ENCODE peak calls at places on chromosomes 3 and 15, in ten cellular contexts. E is sigmoid colon, M is HepG2, V is left ventricle myocardium inferior, Y is adrenal gland, W is fibroblast of lung, A is brain microvascular endothelial cell, P is K562, X is SK-N-SH, H is body of pancreas. T is an unnamed sample.

GRCh38 chr3:149313542-149313941 is 19.9 kb downstream of the TM4SF18 start:
- DNase-seq in A (no peak), W (no peak), H (no peak), V (no peak), X (no peak), M (no peak), P (no peak), E (no peak), Y (no peak), T (no peak)

GRCh38 chr3:16884748-16885587 is at the start of gene PLCL2:
- DNase-seq in W (peak; percentile 35), X (peak; percentile 88), Y (peak; percentile 59), A (no peak), V (peak; percentile 54), P (peak; percentile 56), M (no peak), H (peak; percentile 60), E (peak; percentile 74), T (peak; percentile 63)

GRCh38 chr15:63364293-63365003 is 17.2 kb downstream of the CA12 start:
- DNase-seq in A (no peak), W (peak; percentile 20), P (no peak), M (no peak), Y (no peak), X (no peak), V (no peak), H (no peak), E (no peak), T (no peak)

GRCh38 chr3:127970966-127971592 is 56.0 kb downstream of the KBTBD12 start:
- DNase-seq in A (peak; percentile 31), Y (peak; percentile 51), W (peak; percentile 44), X (peak; percentile 51), E (no peak), M (peak; percentile 34), H (peak; percentile 15), P (no peak), V (no peak), T (peak; percentile 55)

GRCh38 chr15:79412429-79412828 is 19.7 kb upstream of the MINAR1 start:
- DNase-seq in M (no peak), V (no peak), H (no peak), Y (no peak), P (no peak), E (no peak), A (no peak), W (no peak), X (no peak), T (no peak)

GRCh38 chr3:182081096-182081495 is 369.4 kb downstream of the SOX2 start:
- DNase-seq in A (no peak), M (no peak), P (no peak), X (no peak), V (no peak), W (no peak), Y (no peak), H (no peak), E (no peak), T (no peak)

GRCh38 chr15:64717735-64718495 is 57.5 kb downstream of the RBPMS2 start:
- DNase-seq in Y (no peak), X (no peak), A (no peak), E (no peak), H (no peak), W (no peak), V (no peak), P (no peak), M (no peak), T (no peak)

GRCh38 chr3:33032937-33033336 is 64.0 kb downstream of the GLB1 start:
- DNase-seq in V (no peak), X (no peak), E (no peak), A (no peak), P (no peak), H (no peak), Y (no peak), W (no peak), M (no peak), T (no peak)

GRCh38 chr3:180804871-180805430 is 107.5 kb upstream of the FXR1 start:
- DNase-seq in P (no peak), V (no peak), M (peak; percentile 29), W (peak; percentile 67), Y (no peak), H (no peak), A (peak; percentile 37), X (no peak), E (no peak), T (peak; percentile 53)

GRCh38 chr3:142987707-142988106 is 13.7 kb upstream of the U2SURP start:
- DNase-seq in A (peak; percentile 82), M (no peak), E (no peak), H (no peak), X (no peak), Y (no peak), P (no peak), V (peak; percentile 22), W (peak; percentile 36), T (peak; percentile 46)

GRCh38 chr3:171113716-171114115 is 87.2 kb upstream of the SLC2A2 start:
- DNase-seq in M (peak; percentile 30), H (no peak), A (no peak), X (peak; percentile 22), V (no peak), Y (no peak), P (no peak), E (no peak), W (no peak), T (peak; percentile 10)

GRCh38 chr15:74768771-74769342 is 13.0 kb upstream of the CSK start:
- DNase-seq in V (peak; percentile 50), A (peak; percentile 40), M (peak; percentile 55), P (peak; percentile 75), W (peak; percentile 29), X (peak; percentile 84), H (peak; percentile 74), E (no peak), Y (peak; percentile 52), T (peak; percentile 71)

GRCh38 chr15:75202251-75203016 is 752 bp downstream of the C15orf39 start:
- DNase-seq in V (peak; percentile 82), P (peak; percentile 67), Y (peak; percentile 84), W (peak; percentile 61), M (peak; percentile 38), X (peak; percentile 81), E (peak; percentile 91), A (peak; percentile 48), H (peak; percentile 86), T (peak; percentile 64)

GRCh38 chr15:31357148-31357547 is 30.5 kb downstream of the KLF13 start:
- DNase-seq in W (no peak), M (no peak), A (no peak), H (no peak), X (no peak), P (no peak), Y (no peak), E (no peak), V (no peak), T (no peak)
- H3K27ac ChIP-seq in W (no peak overlapping the region), M (no peak overlapping the region), A (no peak overlapping the region), H (peak overlapping the region; percentile 1), X (no peak overlapping the region), P (no peak overlapping the region), Y (no peak overlapping the region), E (no peak overlapping the region), V (peak overlapping the region; percentile 100), T (no peak overlapping the region)

GRCh38 chr3:123584988-123585937 is at the start of gene HACD2:
- DNase-seq in V (peak; percentile 96), P (peak; percentile 88), H (peak; percentile 98), W (peak; percentile 96), M (peak; percentile 94), X (peak; percentile 96), E (peak; percentile 98), A (peak; percentile 97), Y (peak; percentile 96), T (peak; percentile 97)

GRCh38 chr3:123586131-123586530 is 1.3 kb upstream of the HACD2 start:
- DNase-seq in H (peak; percentile 54), A (peak; percentile 61), P (peak; percentile 9), E (no peak), X (peak; percentile 42), V (no peak), M (peak; percentile 72), W (peak; percentile 67), Y (peak; percentile 25), T (peak; percentile 90)

GRCh38 chr3:123583563-123583962 is 1.3 kb downstream of the HACD2 start:
- DNase-seq in X (no peak), E (no peak), V (no peak), A (no peak), M (no peak), Y (no peak), W (no peak), P (no peak), H (no peak), T (no peak)

GRCh38 chr3:123582315-123582714 is 2.5 kb downstream of the HACD2 start:
- DNase-seq in W (no peak), H (no peak), P (no peak), E (no peak), X (no peak), M (no peak), Y (peak; percentile 23), A (no peak), V (no peak), T (no peak)

DNA sequence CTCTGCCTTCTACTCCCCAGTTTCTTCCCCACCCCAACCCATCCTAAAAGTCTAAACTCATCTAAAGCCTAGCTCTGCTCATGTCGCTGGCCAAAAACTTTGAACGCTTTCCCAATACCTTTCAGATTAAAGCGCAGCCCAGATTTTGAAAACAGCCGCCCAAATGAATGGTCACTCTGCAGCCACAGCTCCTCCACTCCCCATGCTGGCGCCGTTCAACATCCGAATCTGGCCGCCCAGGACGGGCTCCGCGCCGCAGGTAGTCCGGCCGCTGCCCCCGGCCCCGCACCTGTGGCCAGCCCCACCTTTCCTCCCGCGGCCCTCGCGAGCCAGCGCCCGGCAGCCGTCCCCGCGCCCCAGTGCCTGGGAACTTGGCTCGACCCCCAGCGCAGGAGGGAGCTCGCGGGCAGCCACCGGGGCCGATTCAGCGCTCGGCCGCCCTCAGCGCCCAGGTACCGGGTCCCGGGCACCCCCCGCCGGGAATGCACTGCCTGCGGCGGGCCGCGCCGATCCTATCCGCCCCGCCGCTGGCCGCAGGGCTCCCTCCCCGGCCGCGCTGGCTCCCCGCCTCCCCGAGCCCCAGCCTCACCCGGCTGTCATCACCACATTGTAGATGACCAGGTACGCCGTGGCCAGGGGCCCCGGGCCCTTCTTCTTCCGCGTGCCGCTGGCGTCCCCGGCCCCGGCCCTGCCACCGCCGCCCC is 417 bp downstream of the HACD2 start:
- DNase-seq in P (peak; percentile 62), X (peak; percentile 79), M (no peak), Y (peak; percentile 54), H (peak; percentile 78), A (no peak), V (peak; percentile 67), W (peak; percentile 21), E (peak; percentile 83), T (no peak)
- TF ChIP-seq CTCF in P (no peak), X (peak; percentile 17), M (peak; percentile 63), Y (peak; percentile 1), H (no peak), A (no peak), V (peak; percentile 45), W (no peak), E (no peak), T (no peak)

GRCh38 chr3:18527691-18528090 is 102.6 kb upstream of the SATB1 start:
- DNase-seq in W (no peak), V (no peak), P (no peak), E (no peak), Y (no peak), A (no peak), X (no peak), H (no peak), M (no peak), T (no peak)
- H3K4me3 ChIP-seq in W (no peak overlapping the region), V (no peak overlapping the region), P (no peak overlapping the region), E (no peak overlapping the region), Y (no peak overlapping the region), A (no peak overlapping the region), X (no peak overlapping the region), H (no peak overlapping the region), M (no peak overlapping the region), T (no peak overlapping the region)

DNA sequence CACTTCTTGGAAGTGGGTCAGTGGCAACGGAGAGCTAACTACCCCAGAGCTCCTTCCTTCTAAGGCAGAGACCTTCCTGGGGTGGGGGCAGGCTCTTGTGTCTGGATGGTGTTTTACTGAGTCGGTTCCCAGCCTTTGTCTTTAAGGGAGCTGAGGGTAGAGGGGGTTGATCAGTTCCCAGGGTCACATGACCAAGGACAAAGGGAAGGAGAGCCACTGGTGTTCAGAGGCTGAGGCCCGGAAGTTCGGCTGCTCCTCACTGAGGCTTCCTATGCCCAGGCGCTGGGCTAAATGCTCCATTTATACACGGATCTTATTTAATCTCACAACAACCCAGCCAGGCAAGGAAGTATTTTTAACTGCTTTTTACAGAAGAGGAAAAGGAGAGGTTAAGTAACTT is 21.0 kb downstream of the EPHB3 start:
- DNase-seq in X (no peak), H (no peak), A (peak; percentile 65), W (no peak), Y (peak; percentile 76), M (no peak), E (peak; percentile 86), P (no peak), V (peak; percentile 57), T (peak; percentile 78)
- H3K27ac ChIP-seq in X (no peak overlapping the region), H (no peak overlapping the region), A (no peak overlapping the region), W (peak overlapping the region; percentile 61), Y (peak overlapping the region; percentile 54), M (no peak overlapping the region), E (peak overlapping the region; percentile 85), P (no peak overlapping the region), V (peak overlapping the region; percentile 86), T (peak overlapping the region; percentile 87)